ENCODE peak calls at places on chromosome 2, in seven cellular contexts. H, B, X, G, N, I and Z are unnamed samples.
A peak's percentile ranks its signal among the peaks of the same experiment; 100 is the strongest.

GRCh38 chr2:164164602-164165001 is 428.8 kb upstream of the FIGN start:
- DNase-seq in H (no peak), B (no peak), X (no peak), G (no peak), N (no peak), I (no peak), Z (no peak)

GRCh38 chr2:191064590-191064989 is 50.6 kb upstream of the STAT1 start:
- DNase-seq in H (no peak), B (no peak), X (no peak), G (no peak), N (no peak), I (no peak), Z (no peak)

GRCh38 chr2:236646871-236647270 is 77.2 kb downstream of the ACKR3 start:
- DNase-seq in H (no peak), B (no peak), X (no peak), G (peak; percentile 18), N (no peak), I (no peak), Z (no peak)

GRCh38 chr2:40129725-40130124 is 322.2 kb downstream of the SLC8A1 start:
- DNase-seq in H (no peak), B (no peak), X (no peak), G (no peak), N (no peak), I (no peak), Z (no peak)

GRCh38 chr2:121120991-121121390 is 164.0 kb downstream of the TFCP2L1 start:
- DNase-seq in H (no peak), B (no peak), X (no peak), G (no peak), N (no peak), I (no peak), Z (no peak)

GRCh38 chr2:148552675-148553331 is 91.7 kb upstream of the EPC2 start:
- DNase-seq in H (peak; percentile 18), B (peak; percentile 39), X (no peak), G (no peak), N (no peak), I (peak; percentile 18), Z (no peak)

GRCh38 chr2:41602351-41602750 is 445.5 kb upstream of the PKDCC start:
- DNase-seq in H (no peak), B (no peak), X (no peak), G (no peak), N (no peak), I (no peak), Z (no peak)

GRCh38 chr2:188204830-188205229 is 86.8 kb upstream of the GULP1 start:
- DNase-seq in H (no peak), B (no peak), X (no peak), G (no peak), N (no peak), I (no peak), Z (no peak)

GRCh38 chr2:225534697-225535096 is 135.2 kb downstream of the NYAP2 start:
- DNase-seq in H (no peak), B (no peak), X (no peak), G (no peak), N (no peak), I (peak; percentile 4), Z (no peak)

GRCh38 chr2:188042412-188042811 is 249.3 kb upstream of the GULP1 start:
- DNase-seq in H (peak; percentile 70), B (no peak), X (no peak), G (no peak), N (peak; percentile 85), I (peak; percentile 89), Z (no peak)

GRCh38 chr2:201235865-201236811 is 24.2 kb upstream of the CASP8 start:
- DNase-seq in H (peak; percentile 91), B (peak; percentile 83), X (peak; percentile 84), G (peak; percentile 56), N (peak; percentile 56), I (peak; percentile 97), Z (no peak)

GRCh38 chr2:216111122-216111521 is 2.0 kb downstream of the XRCC5 start:
- DNase-seq in H (no peak), B (no peak), X (no peak), G (no peak), N (no peak), I (no peak), Z (no peak)

GRCh38 chr2:101474752-101475384 is at the start of gene RFX8:
- DNase-seq in H (peak; percentile 95), B (no peak), X (peak; percentile 33), G (no peak), N (peak; percentile 91), I (peak; percentile 90), Z (no peak)

GRCh38 chr2:180983468-180984388 is 3.3 kb downstream of the UBE2E3 start:
- DNase-seq in H (peak; percentile 69), B (peak; percentile 73), X (no peak), G (no peak), N (peak; percentile 54), I (peak; percentile 70), Z (no peak)
- TF ChIP-seq CTCF in H (peak; percentile 38), B (peak; percentile 78), X (no peak), G (no peak), N (peak; percentile 34), I (peak; percentile 50), Z (peak; percentile 41)

DNA sequence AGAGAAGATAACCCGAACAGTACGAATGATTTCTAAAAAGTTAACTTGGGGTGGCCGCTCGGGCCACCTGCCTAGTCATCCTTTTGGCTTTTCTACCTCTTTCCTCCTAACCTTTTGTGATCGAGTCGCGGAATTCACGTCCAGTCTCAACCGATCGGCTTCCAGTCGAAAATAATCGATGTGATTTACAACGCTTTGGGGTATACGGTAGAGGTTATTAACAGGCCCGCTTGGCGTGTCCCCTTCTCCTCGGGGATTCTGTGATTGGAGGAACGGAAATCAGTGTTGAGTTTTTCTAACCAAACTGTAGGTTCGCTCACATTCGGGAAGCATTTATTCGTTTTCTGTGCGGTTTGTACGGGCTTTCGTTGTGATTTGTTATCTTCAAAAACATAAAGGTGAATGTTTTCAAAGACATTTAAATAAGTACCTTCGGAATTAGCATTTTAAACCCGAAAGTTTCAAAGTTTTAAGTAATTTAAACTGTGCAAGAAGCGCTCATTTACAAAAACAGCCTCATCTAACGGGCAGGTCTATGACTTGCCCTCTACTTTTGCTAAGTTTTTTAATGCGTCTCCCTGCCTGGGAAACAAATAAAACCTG is 588 bp upstream of the FOXI3 start:
- DNase-seq in H (peak; percentile 25), B (no peak), X (no peak), G (no peak), N (peak; percentile 3), I (peak; percentile 26), Z (no peak)
- H3K4me3 ChIP-seq in H (no peak overlapping the region), B (no peak overlapping the region), X (no peak overlapping the region), G (peak overlapping the region; percentile 42), N (no peak overlapping the region), I (no peak overlapping the region), Z (no peak overlapping the region)

GRCh38 chr2:204731996-204732395 is 186.7 kb downstream of the PARD3B start:
- DNase-seq in H (no peak), B (no peak), X (no peak), G (no peak), N (peak; percentile 88), I (peak; percentile 92), Z (no peak)

GRCh38 chr2:204725693-204726092 is 180.4 kb downstream of the PARD3B start:
- DNase-seq in H (no peak), B (no peak), X (no peak), G (no peak), N (no peak), I (no peak), Z (no peak)

GRCh38 chr2:204730588-204730987 is 185.3 kb downstream of the PARD3B start:
- DNase-seq in H (no peak), B (no peak), X (no peak), G (no peak), N (no peak), I (no peak), Z (no peak)

GRCh38 chr2:204726831-204727230 is 181.6 kb downstream of the PARD3B start:
- DNase-seq in H (no peak), B (no peak), X (no peak), G (no peak), N (no peak), I (no peak), Z (no peak)

GRCh38 chr2:204727368-204727767 is 182.1 kb downstream of the PARD3B start:
- DNase-seq in H (no peak), B (no peak), X (no peak), G (no peak), N (no peak), I (no peak), Z (no peak)
- TF ChIP-seq CTCF in H (no peak), B (no peak), X (no peak), G (no peak), N (no peak), I (no peak), Z (no peak)

GRCh38 chr2:46697830-46698323 is 217.7 kb downstream of the MCFD2 start:
- DNase-seq in H (no peak), B (peak; percentile 14), X (no peak), G (no peak), N (no peak), I (no peak), Z (no peak)
- H3K4me3 ChIP-seq in H (peak overlapping the region; percentile 52), B (peak overlapping the region; percentile 67), X (peak overlapping the region; percentile 90), G (peak overlapping the region; percentile 93), N (peak overlapping the region; percentile 56), I (peak overlapping the region; percentile 69), Z (peak overlapping the region; percentile 55)

GRCh38 chr2:227155395-227155794 is 8.6 kb downstream of the COL4A4 start:
- DNase-seq in H (no peak), B (no peak), X (no peak), G (no peak), N (no peak), I (no peak), Z (no peak)
- TF ChIP-seq CTCF in H (no peak), B (no peak), X (no peak), G (no peak), N (no peak), I (peak; percentile 19), Z (no peak)

GRCh38 chr2:130371723-130372054 is 15.8 kb downstream of the PTPN18 start:
- DNase-seq in H (peak; percentile 60), B (no peak), X (no peak), G (no peak), N (peak; percentile 29), I (no peak), Z (peak; percentile 59)
- H3K4me3 ChIP-seq in H (peak overlapping the region; percentile 87), B (peak overlapping the region; percentile 93), X (peak overlapping the region; percentile 74), G (peak overlapping the region; percentile 77), N (peak overlapping the region; percentile 86), I (peak overlapping the region; percentile 96), Z (peak overlapping the region; percentile 93)